ENCODE peak calls at places on chromosome 5, in four cellular contexts. D, U, T and Y are unnamed samples.

GRCh38 chr5:78295035-78295961 is 800 bp upstream of the AP3B1 start:
- DNase-seq in D (peak), U (peak), T (peak), Y (peak)

GRCh38 chr5:135225856-135226560 is 173.0 kb downstream of the MACROH2A1 start:
- DNase-seq in D (no peak), U (no peak), T (no peak), Y (no peak)

GRCh38 chr5:54087436-54087835 is 222.9 kb downstream of the ARL15 start:
- DNase-seq in D (no peak), U (no peak), T (no peak), Y (no peak)

GRCh38 chr5:169786219-169786618 is 149.1 kb downstream of the DOCK2 start:
- DNase-seq in D (no peak), U (no peak), T (no peak), Y (no peak)

GRCh38 chr5:132294728-132295504 is 722 bp downstream of the SLC22A4 start:
- DNase-seq in D (peak), U (peak), T (no peak), Y (no peak)

GRCh38 chr5:132086277-132086794 is 12.7 kb downstream of the CSF2 start:
- DNase-seq in D (no peak), U (peak), T (no peak), Y (no peak)

GRCh38 chr5:8842906-8843590 is 702.8 kb downstream of the SEMA5A start:
- DNase-seq in D (no peak), U (no peak), T (no peak), Y (no peak)

GRCh38 chr5:59790399-59791130 is 103.0 kb downstream of the PDE4D start:
- DNase-seq in D (no peak), U (no peak), T (no peak), Y (no peak)

GRCh38 chr5:8905021-8905420 is 640.9 kb downstream of the SEMA5A start:
- DNase-seq in D (no peak), U (no peak), T (no peak), Y (no peak)

GRCh38 chr5:43997647-43998251 is 391.5 kb downstream of the FGF10 start:
- DNase-seq in D (no peak), U (no peak), T (peak), Y (no peak)

GRCh38 chr5:154197801-154198461 is 7.4 kb downstream of the GALNT10 start:
- DNase-seq in D (no peak), U (no peak), T (peak), Y (no peak)

GRCh38 chr5:8114597-8115266 is 245.8 kb downstream of the MTRR start:
- DNase-seq in D (peak), U (no peak), T (no peak), Y (no peak)

GRCh38 chr5:24714757-24715156 is 70.0 kb upstream of the CDH10 start:
- DNase-seq in D (no peak), U (no peak), T (no peak), Y (no peak)

GRCh38 chr5:61082516-61083280 is 79.6 kb downstream of the SMIM15 start:
- DNase-seq in D (no peak), U (no peak), T (no peak), Y (no peak)

GRCh38 chr5:150609843-150610584 is 30.4 kb upstream of the SYNPO start:
- DNase-seq in D (no peak), U (no peak), T (peak), Y (no peak)

DNA sequence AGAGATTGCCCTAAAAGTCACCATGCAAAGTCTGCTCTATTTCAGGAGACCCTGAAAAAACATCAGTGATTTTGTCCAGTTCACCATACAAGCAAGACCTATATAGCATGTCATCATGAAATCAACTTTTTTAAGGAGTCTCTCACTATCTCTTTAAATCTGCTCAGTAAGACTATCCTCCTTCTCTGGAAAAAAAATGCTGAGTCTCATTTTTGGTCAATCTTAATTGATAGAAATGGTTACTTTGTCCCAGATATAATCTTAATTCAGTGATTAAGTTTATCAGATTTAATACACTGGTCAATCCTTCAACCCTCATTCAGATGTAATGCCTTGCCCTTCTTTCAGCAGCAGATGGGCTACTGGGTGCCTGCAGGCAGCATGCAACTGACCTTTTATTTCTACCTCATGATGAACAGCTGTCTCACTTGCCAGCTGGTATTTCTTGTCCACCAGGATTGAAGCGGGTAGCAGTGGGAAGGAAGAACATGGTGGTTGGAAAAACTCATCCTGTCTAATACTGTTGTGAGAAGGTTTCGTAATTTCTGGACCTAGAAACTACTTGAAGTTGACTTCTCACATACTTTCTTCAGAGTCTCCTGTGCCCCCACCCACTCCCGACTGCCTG is 375.3 kb downstream of the DNAH5 start:
- DNase-seq in D (no peak), U (no peak), T (no peak), Y (no peak)
- TF ChIP-seq ELF4 in D (no peak), U (no peak), T (no peak), Y (no peak)

GRCh38 chr5:141869040-141869439 is 9.2 kb downstream of the PCDH1 start:
- DNase-seq in D (no peak), U (no peak), T (no peak), Y (no peak)

GRCh38 chr5:141870871-141871270 is 7.3 kb downstream of the PCDH1 start:
- DNase-seq in D (no peak), U (no peak), T (no peak), Y (no peak)

GRCh38 chr5:141870226-141870625 is 8.0 kb downstream of the PCDH1 start:
- DNase-seq in D (no peak), U (no peak), T (no peak), Y (no peak)

GRCh38 chr5:141868541-141868940 is 9.7 kb downstream of the PCDH1 start:
- DNase-seq in D (no peak), U (no peak), T (no peak), Y (no peak)

DNA sequence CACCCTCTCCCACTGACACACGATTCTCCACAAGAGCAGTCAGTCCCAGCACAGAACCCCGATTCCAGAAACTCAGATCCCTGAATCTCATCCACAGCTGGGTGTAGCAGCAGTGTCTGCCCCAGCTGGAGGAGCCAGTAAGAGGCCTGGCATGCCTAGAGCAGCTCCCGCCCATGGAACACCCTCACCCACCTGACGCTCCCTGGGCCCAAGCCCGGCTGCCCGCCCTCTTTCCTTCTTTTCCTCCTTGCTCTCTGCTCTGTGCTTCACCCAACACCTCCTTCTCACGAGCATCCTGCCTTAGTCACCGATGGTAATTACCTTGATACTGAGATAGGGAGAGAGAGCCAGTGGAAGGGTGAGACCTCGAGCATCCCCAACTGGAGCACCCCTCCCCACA is 8.7 kb downstream of the PCDH1 start:
- DNase-seq in D (no peak), U (no peak), T (no peak), Y (no peak)
- TF ChIP-seq ELF4 in D (no peak), U (no peak), T (no peak), Y (no peak)

GRCh38 chr5:168390491-168390890 is 95.8 kb upstream of the RARS1 start:
- DNase-seq in D (no peak), U (no peak), T (no peak), Y (no peak)
- TF ChIP-seq ELF4 in D (no peak), U (no peak), T (no peak), Y (no peak)

GRCh38 chr5:107743357-107744000 is 72.7 kb upstream of the EFNA5 start:
- DNase-seq in D (no peak), U (no peak), T (no peak), Y (no peak)
- TF ChIP-seq ELF4 in D (no peak), U (no peak), T (no peak), Y (no peak)

GRCh38 chr5:88377705-88378656 is 109.3 kb upstream of the TMEM161B start:
- DNase-seq in D (no peak), U (no peak), T (no peak), Y (no peak)
- TF ChIP-seq ELF4 in D (no peak), U (no peak), T (no peak), Y (no peak)

GRCh38 chr5:35954175-35954574 is 15.8 kb upstream of the CAPSL start:
- DNase-seq in D (peak), U (no peak), T (no peak), Y (peak)
- TF ChIP-seq ELF4 in D (no peak), U (no peak), T (no peak), Y (no peak)

GRCh38 chr5:127042593-127042992 is 12.2 kb upstream of the MARCHF3 start:
- DNase-seq in D (no peak), U (no peak), T (no peak), Y (no peak)
- TF ChIP-seq ELF4 in D (no peak), U (no peak), T (no peak), Y (no peak)